ENCODE peak calls at places on chromosomes 2 and 18, in eight cellular contexts. J is GM12892, G is uterus, Y is tibial nerve, B is breast epithelium, R is adrenal gland, T is transverse colon, S is A549. A is an unnamed sample.

GRCh38 chr18:73647391-73647790 is 500.2 kb downstream of the FBXO15 start:
- DNase-seq in T (no peak), S (no peak), R (no peak), B (no peak), J (no peak), Y (no peak), G (no peak), A (no peak)

GRCh38 chr2:222919841-222920609 is 59.2 kb downstream of the ACSL3 start:
- DNase-seq in T (no peak), Y (no peak), J (no peak), S (no peak), R (no peak), G (no peak), B (no peak), A (no peak)

GRCh38 chr2:126774290-126774689 is 118.3 kb downstream of the GYPC start:
- DNase-seq in G (no peak), Y (no peak), T (no peak), J (no peak), B (no peak), R (no peak), S (no peak), A (no peak)

GRCh38 chr2:100260712-100261620 is 61.3 kb downstream of the LONRF2 start:
- DNase-seq in S (peak), Y (peak), T (peak), G (peak), R (peak), J (no peak), B (peak), A (peak)

GRCh38 chr18:59767732-59768131 is 70.5 kb upstream of the CCBE1 start:
- DNase-seq in Y (no peak), J (no peak), S (no peak), G (no peak), T (no peak), R (no peak), B (no peak), A (no peak)

GRCh38 chr2:174025271-174026121 is 60.3 kb upstream of the SP3 start:
- DNase-seq in S (no peak), B (peak), J (no peak), G (peak), Y (peak), R (peak), T (peak), A (no peak)

GRCh38 chr18:50659091-50660003 is 99.5 kb downstream of the MAPK4 start:
- DNase-seq in S (peak), B (no peak), G (no peak), Y (no peak), R (peak), T (no peak), J (no peak), A (no peak)

GRCh38 chr18:58860747-58861224 is 3.9 kb upstream of the ZNF532 start:
- DNase-seq in Y (no peak), S (no peak), G (no peak), T (no peak), J (no peak), B (no peak), R (no peak), A (no peak)

GRCh38 chr2:63189026-63189425 is 138.4 kb downstream of the OTX1 start:
- DNase-seq in T (peak), B (no peak), Y (no peak), J (peak), G (no peak), R (peak), S (peak), A (peak)

GRCh38 chr2:86453838-86454237 is 12.7 kb downstream of the KDM3A start:
- DNase-seq in G (peak), J (no peak), T (peak), S (no peak), R (peak), B (no peak), Y (peak), A (no peak)

GRCh38 chr2:106094101-106094860 is 99.8 kb downstream of the UXS1 start:
- DNase-seq in S (no peak), T (no peak), Y (no peak), R (no peak), G (no peak), J (no peak), B (no peak), A (no peak)

GRCh38 chr2:237742191-237742590 is 56.4 kb upstream of the RBM44 start:
- DNase-seq in T (no peak), B (no peak), Y (no peak), R (no peak), S (no peak), G (no peak), J (no peak), A (no peak)

GRCh38 chr2:118855451-118856279 is 8.2 kb upstream of the EN1 start:
- DNase-seq in G (peak), B (peak), S (peak), R (peak), J (peak), T (peak), Y (peak), A (peak)

GRCh38 chr2:220569380-220569779 is 942.0 kb downstream of the SLC4A3 start:
- DNase-seq in J (no peak), T (no peak), R (no peak), B (no peak), S (no peak), Y (no peak), G (no peak), A (no peak)

GRCh38 chr18:3653859-3654441 is 204.0 kb downstream of the TGIF1 start:
- DNase-seq in Y (no peak), G (no peak), R (no peak), S (no peak), J (no peak), B (no peak), T (no peak), A (no peak)

GRCh38 chr2:113703404-113704299 is 52.8 kb downstream of the SLC35F5 start:
- DNase-seq in R (no peak), G (no peak), S (no peak), B (no peak), Y (no peak), J (no peak), T (peak), A (no peak)

GRCh38 chr2:199458806-199459285 is 1.1 kb upstream of the SATB2 start:
- DNase-seq in T (no peak), B (no peak), J (no peak), R (no peak), Y (no peak), S (no peak), G (no peak), A (peak)

GRCh38 chr2:123732563-123732962 is 292.5 kb upstream of the CNTNAP5 start:
- DNase-seq in J (no peak), G (no peak), Y (no peak), S (no peak), T (no peak), R (no peak), B (no peak), A (no peak)

GRCh38 chr2:66434679-66435548 is at the start of gene MEIS1:
- DNase-seq in Y (peak), G (peak), J (no peak), S (peak), B (peak), R (peak), T (peak), A (no peak)

GRCh38 chr2:25341753-25342371 is at the start of gene DNMT3A:
- DNase-seq in J (peak), B (peak), T (peak), S (no peak), G (peak), R (peak), Y (peak), A (peak)
- TF ChIP-seq POLR2A in J (no peak), B (no peak), T (no peak), S (peak), G (no peak), R (peak), Y (no peak), A (no peak)

GRCh38 chr2:176419591-176420071 is 150.4 kb downstream of the MTX2 start:
- DNase-seq in J (no peak), R (no peak), T (no peak), B (no peak), Y (no peak), G (no peak), S (no peak), A (no peak)
- TF ChIP-seq POLR2A in J (no peak), R (no peak), T (no peak), B (no peak), Y (no peak), G (no peak), S (no peak), A (no peak)

DNA sequence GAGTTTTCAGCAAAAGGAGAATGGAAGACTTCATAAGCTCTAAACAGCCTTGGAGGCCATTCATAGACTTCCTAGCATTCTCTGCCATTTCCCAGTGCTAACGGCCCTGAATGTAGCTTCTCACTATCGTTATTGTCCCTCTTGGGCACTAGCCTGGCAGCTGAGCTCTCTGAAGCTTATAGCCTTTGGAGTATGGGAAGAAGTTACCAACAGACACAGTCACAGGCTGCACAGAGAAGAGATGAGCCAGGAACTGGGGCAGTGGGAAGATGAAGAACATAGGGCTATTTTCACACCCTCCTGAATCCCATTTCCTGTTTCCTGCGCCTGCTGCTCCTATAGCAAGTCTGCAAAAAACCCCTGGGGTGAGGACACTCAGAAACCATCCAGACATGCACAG is 29.1 kb upstream of the EPC2 start:
- DNase-seq in R (no peak), T (no peak), S (no peak), B (no peak), J (no peak), G (no peak), Y (no peak), A (no peak)
- TF ChIP-seq POLR2A in R (no peak), T (no peak), S (no peak), B (no peak), J (no peak), G (no peak), Y (no peak), A (no peak)

GRCh38 chr2:9751831-9752230 is 91.4 kb upstream of the TAF1B start:
- DNase-seq in Y (no peak), G (no peak), T (no peak), R (no peak), S (no peak), J (no peak), B (no peak), A (no peak)
- TF ChIP-seq POLR2A in Y (no peak), G (no peak), T (no peak), R (no peak), S (no peak), J (no peak), B (no peak), A (no peak)

GRCh38 chr2:219249203-219249980 is 3.7 kb upstream of the TUBA4B start:
- DNase-seq in B (peak), T (peak), R (peak), Y (peak), J (no peak), G (peak), S (peak), A (no peak)
- TF ChIP-seq POLR2A in B (no peak), T (peak), R (peak), Y (no peak), J (peak), G (no peak), S (no peak), A (no peak)

GRCh38 chr18:24111936-24112335 is 26.9 kb upstream of the CABYR start:
- DNase-seq in R (no peak), J (no peak), S (no peak), B (no peak), G (no peak), T (no peak), Y (no peak), A (no peak)
- TF ChIP-seq POLR2A in R (no peak), J (no peak), S (no peak), B (no peak), G (no peak), T (no peak), Y (no peak), A (no peak)

DNA sequence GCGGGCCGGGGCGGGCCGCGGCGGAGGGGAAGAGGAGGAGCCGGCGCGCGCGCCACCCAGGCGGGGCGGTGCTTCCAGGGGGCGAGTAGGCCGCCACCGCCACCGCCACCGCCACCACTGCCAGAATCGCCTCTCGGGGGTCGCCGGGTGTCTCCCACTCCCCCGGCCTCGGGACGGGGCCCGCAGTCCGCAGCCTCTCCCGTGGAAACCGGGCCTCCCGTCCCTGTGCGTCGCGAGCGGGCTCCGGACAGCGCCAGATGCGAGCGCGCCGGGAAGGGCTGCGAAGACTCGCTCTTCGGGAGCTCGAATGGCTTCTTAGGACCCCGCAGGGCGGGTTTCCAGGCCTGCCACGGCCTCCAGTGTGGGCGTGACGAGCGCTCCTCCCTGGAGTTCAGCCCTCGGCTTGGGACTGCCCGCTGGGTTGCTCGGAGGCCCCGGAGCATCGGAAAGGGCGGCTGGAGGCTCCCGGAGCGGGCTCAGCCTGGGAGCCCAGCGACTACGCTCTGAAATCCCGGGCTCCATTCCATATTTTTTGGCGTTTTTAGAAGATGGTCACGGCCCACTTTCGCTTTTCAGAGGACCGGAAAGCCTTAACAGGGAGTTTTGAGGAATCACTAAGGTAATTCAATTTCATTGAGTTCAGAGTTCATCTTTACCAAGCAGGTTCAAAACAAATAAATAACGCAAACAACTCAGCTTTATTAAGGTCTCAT is 391 bp upstream of the KDSR start:
- DNase-seq in T (peak), Y (peak), S (peak), B (peak), J (peak), G (peak), R (peak), A (peak)
- TF ChIP-seq POLR2A in T (peak), Y (peak), S (peak), B (no peak), J (peak), G (peak), R (peak), A (peak)

A was measured in GM12891.